ENCODE peak calls at places on chromosomes 16 and 17, in ten cellular contexts. One of them, this sample, is unnamed.

GRCh38 chr17:31467502-31468256 is 76.2 kb downstream of the RAB11FIP4 start:
- DNase-seq in fibroblast of pulmonary artery: no peak
- DNase-seq in esophagus squamous epithelium: no peak
- DNase-seq in breast epithelium: peak; percentile 63
- DNase-seq in tibial artery: no peak
- DNase-seq in A549: no peak
- DNase-seq in HFF-Myc: no peak
- DNase-seq in kidney: no peak
- DNase-seq in AG04449: no peak
- DNase-seq in aorta: no peak
- DNase-seq in this sample: no peak

GRCh38 chr16:81526935-81527334 is 82.3 kb downstream of the CMIP start:
- DNase-seq in fibroblast of pulmonary artery: peak; percentile 72
- DNase-seq in esophagus squamous epithelium: no peak
- DNase-seq in breast epithelium: no peak
- DNase-seq in tibial artery: no peak
- DNase-seq in A549: no peak
- DNase-seq in HFF-Myc: no peak
- DNase-seq in kidney: peak; percentile 80
- DNase-seq in AG04449: peak; percentile 4
- DNase-seq in aorta: peak; percentile 77
- DNase-seq in this sample: no peak

GRCh38 chr16:1158456-1159324 is 5.8 kb downstream of the CACNA1H start:
- DNase-seq in fibroblast of pulmonary artery: peak; percentile 17
- DNase-seq in esophagus squamous epithelium: no peak
- DNase-seq in breast epithelium: no peak
- DNase-seq in tibial artery: peak; percentile 65
- DNase-seq in A549: no peak
- DNase-seq in HFF-Myc: no peak
- DNase-seq in kidney: peak; percentile 93
- DNase-seq in AG04449: no peak
- DNase-seq in aorta: peak; percentile 89
- DNase-seq in this sample: no peak

GRCh38 chr17:67639555-67639954 is 78.2 kb upstream of the NOL11 start:
- DNase-seq in fibroblast of pulmonary artery: peak; percentile 17
- DNase-seq in esophagus squamous epithelium: no peak
- DNase-seq in breast epithelium: no peak
- DNase-seq in tibial artery: no peak
- DNase-seq in A549: no peak
- DNase-seq in HFF-Myc: no peak
- DNase-seq in kidney: no peak
- DNase-seq in AG04449: no peak
- DNase-seq in aorta: no peak
- DNase-seq in this sample: no peak

GRCh38 chr17:29574732-29575510 is 6.4 kb downstream of the TP53I13 start:
- DNase-seq in fibroblast of pulmonary artery: no peak
- DNase-seq in esophagus squamous epithelium: no peak
- DNase-seq in breast epithelium: peak; percentile 45
- DNase-seq in tibial artery: no peak
- DNase-seq in A549: no peak
- DNase-seq in HFF-Myc: no peak
- DNase-seq in kidney: peak; percentile 70
- DNase-seq in AG04449: no peak
- DNase-seq in aorta: peak; percentile 69
- DNase-seq in this sample: no peak

GRCh38 chr17:56973520-56973919 is 4.4 kb upstream of the SCPEP1 start:
- DNase-seq in fibroblast of pulmonary artery: no peak
- DNase-seq in esophagus squamous epithelium: no peak
- DNase-seq in breast epithelium: no peak
- DNase-seq in tibial artery: no peak
- DNase-seq in A549: no peak
- DNase-seq in HFF-Myc: no peak
- DNase-seq in kidney: no peak
- DNase-seq in AG04449: no peak
- DNase-seq in aorta: no peak
- DNase-seq in this sample: no peak

GRCh38 chr17:33284022-33284421 is 9.1 kb downstream of the ASIC2 start:
- DNase-seq in fibroblast of pulmonary artery: peak; percentile 79
- DNase-seq in esophagus squamous epithelium: no peak
- DNase-seq in breast epithelium: no peak
- DNase-seq in tibial artery: peak; percentile 70
- DNase-seq in A549: peak; percentile 70
- DNase-seq in HFF-Myc: peak; percentile 24
- DNase-seq in kidney: no peak
- DNase-seq in AG04449: peak; percentile 57
- DNase-seq in aorta: no peak
- DNase-seq in this sample: peak; percentile 65

GRCh38 chr16:8675183-8676159 is 1.1 kb downstream of the ABAT start:
- DNase-seq in fibroblast of pulmonary artery: no peak
- DNase-seq in esophagus squamous epithelium: no peak
- DNase-seq in breast epithelium: no peak
- DNase-seq in tibial artery: no peak
- DNase-seq in A549: no peak
- DNase-seq in HFF-Myc: no peak
- DNase-seq in kidney: no peak
- DNase-seq in AG04449: no peak
- DNase-seq in aorta: no peak
- DNase-seq in this sample: no peak

DNA sequence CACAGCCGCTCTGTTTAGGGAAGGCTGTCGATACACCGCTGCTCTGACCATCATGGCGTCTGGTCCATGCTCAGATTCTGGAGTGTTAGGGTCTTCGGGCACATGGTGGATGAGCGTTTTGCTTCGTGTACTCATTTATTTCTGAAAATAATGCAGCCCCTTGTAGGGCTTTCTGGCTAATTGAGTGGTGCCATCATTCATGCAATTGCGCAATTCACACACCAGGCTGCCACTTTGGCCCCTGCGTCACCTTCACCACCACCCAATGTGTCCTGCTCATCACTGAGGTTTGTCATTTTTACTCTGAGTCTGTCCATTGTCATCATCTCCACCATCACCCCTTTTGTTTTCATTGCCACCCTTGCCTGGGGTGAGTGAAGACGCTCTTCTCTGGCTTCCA is 557.4 kb downstream of the WWOX start:
- DNase-seq in fibroblast of pulmonary artery: no peak
- DNase-seq in esophagus squamous epithelium: no peak
- DNase-seq in breast epithelium: no peak
- DNase-seq in tibial artery: no peak
- DNase-seq in A549: no peak
- DNase-seq in HFF-Myc: no peak
- DNase-seq in kidney: no peak
- DNase-seq in AG04449: no peak
- DNase-seq in aorta: no peak
- DNase-seq in this sample: no peak
- H3K4me3 ChIP-seq in fibroblast of pulmonary artery: no peak overlapping the region
- H3K4me3 ChIP-seq in esophagus squamous epithelium: no peak overlapping the region
- H3K4me3 ChIP-seq in breast epithelium: no peak overlapping the region
- H3K4me3 ChIP-seq in tibial artery: no peak overlapping the region
- H3K4me3 ChIP-seq in A549: no peak overlapping the region
- H3K4me3 ChIP-seq in HFF-Myc: no peak overlapping the region
- H3K4me3 ChIP-seq in kidney: no peak overlapping the region
- H3K4me3 ChIP-seq in AG04449: no peak overlapping the region
- H3K4me3 ChIP-seq in aorta: no peak overlapping the region
- H3K4me3 ChIP-seq in this sample: no peak overlapping the region

GRCh38 chr17:81565231-81565630 is 13.1 kb upstream of the FAAP100 start:
- DNase-seq in fibroblast of pulmonary artery: no peak
- DNase-seq in esophagus squamous epithelium: no peak
- DNase-seq in breast epithelium: no peak
- DNase-seq in tibial artery: no peak
- DNase-seq in A549: no peak
- DNase-seq in HFF-Myc: no peak
- DNase-seq in kidney: peak; percentile 63
- DNase-seq in AG04449: no peak
- DNase-seq in aorta: no peak
- DNase-seq in this sample: no peak

GRCh38 chr17:81561494-81561885 is 9.3 kb upstream of the FAAP100 start:
- DNase-seq in fibroblast of pulmonary artery: peak; percentile 30
- DNase-seq in esophagus squamous epithelium: no peak
- DNase-seq in breast epithelium: no peak
- DNase-seq in tibial artery: no peak
- DNase-seq in A549: no peak
- DNase-seq in HFF-Myc: no peak
- DNase-seq in kidney: no peak
- DNase-seq in AG04449: no peak
- DNase-seq in aorta: no peak
- DNase-seq in this sample: no peak

GRCh38 chr17:81566461-81567126 is 14.4 kb upstream of the FAAP100 start:
- DNase-seq in fibroblast of pulmonary artery: peak; percentile 96
- DNase-seq in esophagus squamous epithelium: no peak
- DNase-seq in breast epithelium: peak; percentile 79
- DNase-seq in tibial artery: peak; percentile 81
- DNase-seq in A549: peak; percentile 85
- DNase-seq in HFF-Myc: peak; percentile 84
- DNase-seq in kidney: peak; percentile 83
- DNase-seq in AG04449: peak; percentile 96
- DNase-seq in aorta: peak; percentile 88
- DNase-seq in this sample: peak; percentile 96

GRCh38 chr17:81564778-81565177 is 12.6 kb upstream of the FAAP100 start:
- DNase-seq in fibroblast of pulmonary artery: no peak
- DNase-seq in esophagus squamous epithelium: no peak
- DNase-seq in breast epithelium: no peak
- DNase-seq in tibial artery: no peak
- DNase-seq in A549: no peak
- DNase-seq in HFF-Myc: no peak
- DNase-seq in kidney: no peak
- DNase-seq in AG04449: no peak
- DNase-seq in aorta: no peak
- DNase-seq in this sample: no peak

DNA sequence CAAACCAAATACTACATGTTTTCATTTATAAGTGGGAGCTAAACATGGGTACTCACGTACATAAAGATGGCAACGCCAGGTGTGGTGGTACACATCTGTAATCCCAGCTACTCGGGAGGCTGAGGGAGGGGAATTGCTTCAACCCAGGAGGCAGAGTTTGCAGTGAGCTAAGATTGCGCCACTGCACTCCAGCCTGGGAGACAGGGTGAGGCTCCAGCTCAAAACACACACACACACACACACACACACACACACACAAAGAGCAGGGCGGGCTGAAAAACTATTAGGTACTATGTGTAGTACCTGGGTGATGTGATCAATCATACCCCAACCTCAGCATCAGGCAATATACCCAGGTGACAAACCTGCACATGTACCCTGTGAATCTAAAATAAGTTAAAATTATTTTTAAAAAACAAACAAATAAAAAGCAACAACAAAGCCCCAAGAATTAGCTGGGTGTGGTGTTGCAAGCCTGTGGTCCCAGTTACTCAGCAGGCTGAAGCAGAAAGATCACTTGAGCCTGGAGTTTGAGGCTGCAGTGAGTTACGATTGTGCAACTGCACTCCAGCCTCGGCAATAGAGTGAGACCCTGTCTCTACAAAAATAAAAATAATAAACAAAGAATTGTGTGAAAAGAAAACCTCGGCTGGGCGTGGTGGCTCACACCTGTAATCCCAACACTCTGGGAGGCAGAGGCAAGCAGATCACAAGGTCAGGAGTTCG is 11.9 kb upstream of the FAAP100 start:
- DNase-seq in fibroblast of pulmonary artery: peak; percentile 82
- DNase-seq in esophagus squamous epithelium: no peak
- DNase-seq in breast epithelium: no peak
- DNase-seq in tibial artery: no peak
- DNase-seq in A549: no peak
- DNase-seq in HFF-Myc: no peak
- DNase-seq in kidney: peak; percentile 11
- DNase-seq in AG04449: no peak
- DNase-seq in aorta: no peak
- DNase-seq in this sample: peak; percentile 73
- H3K4me3 ChIP-seq in fibroblast of pulmonary artery: no peak overlapping the region
- H3K4me3 ChIP-seq in esophagus squamous epithelium: no peak overlapping the region
- H3K4me3 ChIP-seq in breast epithelium: no peak overlapping the region
- H3K4me3 ChIP-seq in tibial artery: peak overlapping the region; percentile 21
- H3K4me3 ChIP-seq in A549: no peak overlapping the region
- H3K4me3 ChIP-seq in HFF-Myc: no peak overlapping the region
- H3K4me3 ChIP-seq in kidney: no peak overlapping the region
- H3K4me3 ChIP-seq in AG04449: no peak overlapping the region
- H3K4me3 ChIP-seq in aorta: no peak overlapping the region
- H3K4me3 ChIP-seq in this sample: no peak overlapping the region

GRCh38 chr17:48541036-48541573 is 3.8 kb downstream of the HOXB2 start:
- DNase-seq in fibroblast of pulmonary artery: no peak
- DNase-seq in esophagus squamous epithelium: no peak
- DNase-seq in breast epithelium: no peak
- DNase-seq in tibial artery: no peak
- DNase-seq in A549: no peak
- DNase-seq in HFF-Myc: no peak
- DNase-seq in kidney: no peak
- DNase-seq in AG04449: no peak
- DNase-seq in aorta: no peak
- DNase-seq in this sample: no peak

GRCh38 chr17:48540213-48540612 is 4.7 kb downstream of the HOXB2 start:
- DNase-seq in fibroblast of pulmonary artery: no peak
- DNase-seq in esophagus squamous epithelium: no peak
- DNase-seq in breast epithelium: no peak
- DNase-seq in tibial artery: no peak
- DNase-seq in A549: no peak
- DNase-seq in HFF-Myc: no peak
- DNase-seq in kidney: no peak
- DNase-seq in AG04449: no peak
- DNase-seq in aorta: no peak
- DNase-seq in this sample: no peak

GRCh38 chr17:48542956-48543853 is 1.7 kb downstream of the HOXB2 start:
- DNase-seq in fibroblast of pulmonary artery: peak; percentile 66
- DNase-seq in esophagus squamous epithelium: no peak
- DNase-seq in breast epithelium: peak; percentile 63
- DNase-seq in tibial artery: peak; percentile 33
- DNase-seq in A549: peak; percentile 79
- DNase-seq in HFF-Myc: no peak
- DNase-seq in kidney: no peak
- DNase-seq in AG04449: no peak
- DNase-seq in aorta: peak; percentile 85
- DNase-seq in this sample: no peak

GRCh38 chr17:48542114-48542955 is 2.6 kb downstream of the HOXB2 start:
- DNase-seq in fibroblast of pulmonary artery: peak; percentile 51
- DNase-seq in esophagus squamous epithelium: no peak
- DNase-seq in breast epithelium: no peak
- DNase-seq in tibial artery: no peak
- DNase-seq in A549: no peak
- DNase-seq in HFF-Myc: no peak
- DNase-seq in kidney: peak; percentile 78
- DNase-seq in AG04449: no peak
- DNase-seq in aorta: peak; percentile 80
- DNase-seq in this sample: no peak

DNA sequence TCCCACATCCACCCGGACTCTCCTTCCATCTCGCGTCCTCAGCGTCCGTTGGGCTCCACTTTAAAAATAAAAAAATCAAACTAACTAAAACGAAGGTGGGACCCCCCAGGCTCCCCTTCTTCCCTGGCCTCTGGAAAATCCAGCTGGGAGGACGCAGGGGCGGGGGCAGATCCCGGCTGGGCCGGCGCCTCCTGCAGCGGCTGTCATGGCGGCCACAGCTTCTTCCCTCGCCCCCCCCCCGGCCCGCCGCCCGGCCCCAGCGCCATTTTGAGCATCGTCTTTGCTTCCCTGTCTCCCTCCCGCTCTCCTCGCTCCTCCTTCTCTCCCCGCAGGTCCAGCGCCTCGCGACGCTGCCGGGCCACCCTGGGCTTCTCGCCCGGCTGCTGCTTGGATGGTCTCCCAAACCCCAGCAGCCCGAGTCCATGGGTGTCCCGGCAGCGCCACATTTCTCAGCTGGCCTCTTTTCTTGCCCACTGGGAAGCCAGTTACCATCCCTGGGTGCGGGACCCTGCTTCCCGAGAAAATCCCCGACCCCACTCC is 3.3 kb downstream of the HOXB2 start:
- DNase-seq in fibroblast of pulmonary artery: peak; percentile 75
- DNase-seq in esophagus squamous epithelium: no peak
- DNase-seq in breast epithelium: peak; percentile 79
- DNase-seq in tibial artery: no peak
- DNase-seq in A549: no peak
- DNase-seq in HFF-Myc: no peak
- DNase-seq in kidney: peak; percentile 90
- DNase-seq in AG04449: no peak
- DNase-seq in aorta: peak; percentile 88
- DNase-seq in this sample: no peak
- H3K4me3 ChIP-seq in fibroblast of pulmonary artery: peak overlapping the region; percentile 80
- H3K4me3 ChIP-seq in esophagus squamous epithelium: peak overlapping the region; percentile 73
- H3K4me3 ChIP-seq in breast epithelium: peak overlapping the region; percentile 57
- H3K4me3 ChIP-seq in tibial artery: peak overlapping the region; percentile 78
- H3K4me3 ChIP-seq in A549: no peak overlapping the region
- H3K4me3 ChIP-seq in HFF-Myc: peak overlapping the region; percentile 69
- H3K4me3 ChIP-seq in kidney: peak overlapping the region; percentile 85
- H3K4me3 ChIP-seq in AG04449: peak overlapping the region; percentile 84
- H3K4me3 ChIP-seq in aorta: peak overlapping the region; percentile 71
- H3K4me3 ChIP-seq in this sample: peak overlapping the region; percentile 63

GRCh38 chr16:84513111-84514065 is 8.9 kb upstream of the MEAK7 start:
- DNase-seq in fibroblast of pulmonary artery: peak; percentile 29
- DNase-seq in esophagus squamous epithelium: no peak
- DNase-seq in breast epithelium: no peak
- DNase-seq in tibial artery: peak; percentile 14
- DNase-seq in A549: no peak
- DNase-seq in HFF-Myc: no peak
- DNase-seq in kidney: no peak
- DNase-seq in AG04449: peak; percentile 67
- DNase-seq in aorta: peak; percentile 51
- DNase-seq in this sample: no peak

GRCh38 chr16:84511821-84512220 is 7.4 kb upstream of the MEAK7 start:
- DNase-seq in fibroblast of pulmonary artery: no peak
- DNase-seq in esophagus squamous epithelium: no peak
- DNase-seq in breast epithelium: no peak
- DNase-seq in tibial artery: peak; percentile 18
- DNase-seq in A549: no peak
- DNase-seq in HFF-Myc: no peak
- DNase-seq in kidney: no peak
- DNase-seq in AG04449: no peak
- DNase-seq in aorta: peak; percentile 48
- DNase-seq in this sample: no peak

GRCh38 chr16:84517366-84517765 is 12.9 kb upstream of the MEAK7 start:
- DNase-seq in fibroblast of pulmonary artery: no peak
- DNase-seq in esophagus squamous epithelium: no peak
- DNase-seq in breast epithelium: no peak
- DNase-seq in tibial artery: no peak
- DNase-seq in A549: no peak
- DNase-seq in HFF-Myc: no peak
- DNase-seq in kidney: no peak
- DNase-seq in AG04449: no peak
- DNase-seq in aorta: no peak
- DNase-seq in this sample: no peak

GRCh38 chr16:84514874-84515835 is 10.7 kb upstream of the MEAK7 start:
- DNase-seq in fibroblast of pulmonary artery: no peak
- DNase-seq in esophagus squamous epithelium: peak; percentile 42
- DNase-seq in breast epithelium: no peak
- DNase-seq in tibial artery: peak; percentile 17
- DNase-seq in A549: no peak
- DNase-seq in HFF-Myc: no peak
- DNase-seq in kidney: no peak
- DNase-seq in AG04449: no peak
- DNase-seq in aorta: peak; percentile 70
- DNase-seq in this sample: no peak

GRCh38 chr16:84514295-84514873 is 9.9 kb upstream of the MEAK7 start:
- DNase-seq in fibroblast of pulmonary artery: no peak
- DNase-seq in esophagus squamous epithelium: no peak
- DNase-seq in breast epithelium: no peak
- DNase-seq in tibial artery: no peak
- DNase-seq in A549: no peak
- DNase-seq in HFF-Myc: no peak
- DNase-seq in kidney: no peak
- DNase-seq in AG04449: no peak
- DNase-seq in aorta: peak; percentile 50
- DNase-seq in this sample: no peak
- H3K4me3 ChIP-seq in fibroblast of pulmonary artery: no peak overlapping the region
- H3K4me3 ChIP-seq in esophagus squamous epithelium: no peak overlapping the region
- H3K4me3 ChIP-seq in breast epithelium: no peak overlapping the region
- H3K4me3 ChIP-seq in tibial artery: no peak overlapping the region
- H3K4me3 ChIP-seq in A549: no peak overlapping the region
- H3K4me3 ChIP-seq in HFF-Myc: no peak overlapping the region
- H3K4me3 ChIP-seq in kidney: no peak overlapping the region
- H3K4me3 ChIP-seq in AG04449: no peak overlapping the region
- H3K4me3 ChIP-seq in aorta: no peak overlapping the region
- H3K4me3 ChIP-seq in this sample: no peak overlapping the region